ENCODE peak calls at places on chromosomes 13 and 19, in ten cellular contexts. One of them, this sample, is unnamed.

GRCh38 chr13:51733656-51734334 is 70.2 kb downstream of the DHRS12 start:
- DNase-seq in body of pancreas: no peak
- DNase-seq in non-pigmented ciliary epithelial cell: no peak
- DNase-seq in stimulated activated CD4-positive, alpha-beta T cell treated with anti-CD3 and anti-CD28 coated beads, Interleukin-1b, Interleukin-23, amount 100 ng/mL, for 4 hours: no peak
- DNase-seq in brain microvascular endothelial cell: no peak
- DNase-seq in midbrain: no peak
- DNase-seq in iris pigment epithelial cell: no peak
- DNase-seq in CD8-positive, alpha-beta memory T cell: no peak
- DNase-seq in foreskin keratinocyte: no peak
- DNase-seq in amniotic stem cell: no peak
- DNase-seq in this sample: no peak

GRCh38 chr13:65841156-65841555 is 1389.0 kb downstream of the PCDH9 start:
- DNase-seq in amniotic stem cell: no peak
- DNase-seq in body of pancreas: no peak
- DNase-seq in CD8-positive, alpha-beta memory T cell: no peak
- DNase-seq in iris pigment epithelial cell: peak
- DNase-seq in brain microvascular endothelial cell: no peak
- DNase-seq in non-pigmented ciliary epithelial cell: no peak
- DNase-seq in midbrain: no peak
- DNase-seq in stimulated activated CD4-positive, alpha-beta T cell treated with anti-CD3 and anti-CD28 coated beads, Interleukin-1b, Interleukin-23, amount 100 ng/mL, for 4 hours: no peak
- DNase-seq in foreskin keratinocyte: no peak
- DNase-seq in this sample: no peak

GRCh38 chr13:93145199-93145598 is 81.4 kb upstream of the GPC6 start:
- DNase-seq in brain microvascular endothelial cell: peak
- DNase-seq in non-pigmented ciliary epithelial cell: no peak
- DNase-seq in iris pigment epithelial cell: no peak
- DNase-seq in amniotic stem cell: no peak
- DNase-seq in foreskin keratinocyte: no peak
- DNase-seq in CD8-positive, alpha-beta memory T cell: no peak
- DNase-seq in midbrain: no peak
- DNase-seq in stimulated activated CD4-positive, alpha-beta T cell treated with anti-CD3 and anti-CD28 coated beads, Interleukin-1b, Interleukin-23, amount 100 ng/mL, for 4 hours: no peak
- DNase-seq in body of pancreas: no peak
- DNase-seq in this sample: no peak

GRCh38 chr19:32676186-32676894 is 692 bp downstream of the RGS9BP start:
- DNase-seq in brain microvascular endothelial cell: no peak
- DNase-seq in stimulated activated CD4-positive, alpha-beta T cell treated with anti-CD3 and anti-CD28 coated beads, Interleukin-1b, Interleukin-23, amount 100 ng/mL, for 4 hours: peak
- DNase-seq in CD8-positive, alpha-beta memory T cell: peak
- DNase-seq in midbrain: no peak
- DNase-seq in iris pigment epithelial cell: peak
- DNase-seq in foreskin keratinocyte: peak
- DNase-seq in body of pancreas: no peak
- DNase-seq in amniotic stem cell: no peak
- DNase-seq in non-pigmented ciliary epithelial cell: no peak
- DNase-seq in this sample: no peak

GRCh38 chr19:49442354-49442753 is 1.0 kb upstream of the SLC17A7 start:
- DNase-seq in amniotic stem cell: no peak
- DNase-seq in stimulated activated CD4-positive, alpha-beta T cell treated with anti-CD3 and anti-CD28 coated beads, Interleukin-1b, Interleukin-23, amount 100 ng/mL, for 4 hours: no peak
- DNase-seq in body of pancreas: peak
- DNase-seq in foreskin keratinocyte: no peak
- DNase-seq in CD8-positive, alpha-beta memory T cell: no peak
- DNase-seq in brain microvascular endothelial cell: no peak
- DNase-seq in midbrain: no peak
- DNase-seq in iris pigment epithelial cell: no peak
- DNase-seq in non-pigmented ciliary epithelial cell: no peak
- DNase-seq in this sample: no peak

GRCh38 chr13:60572003-60572792 is 175.2 kb downstream of the TDRD3 start:
- DNase-seq in non-pigmented ciliary epithelial cell: no peak
- DNase-seq in CD8-positive, alpha-beta memory T cell: no peak
- DNase-seq in stimulated activated CD4-positive, alpha-beta T cell treated with anti-CD3 and anti-CD28 coated beads, Interleukin-1b, Interleukin-23, amount 100 ng/mL, for 4 hours: no peak
- DNase-seq in midbrain: no peak
- DNase-seq in foreskin keratinocyte: peak
- DNase-seq in iris pigment epithelial cell: peak
- DNase-seq in body of pancreas: no peak
- DNase-seq in brain microvascular endothelial cell: peak
- DNase-seq in amniotic stem cell: no peak
- DNase-seq in this sample: no peak

GRCh38 chr19:53879145-53880037 is 2.6 kb upstream of the PRKCG start:
- DNase-seq in foreskin keratinocyte: peak
- DNase-seq in amniotic stem cell: peak
- DNase-seq in iris pigment epithelial cell: peak
- DNase-seq in midbrain: peak
- DNase-seq in brain microvascular endothelial cell: peak
- DNase-seq in non-pigmented ciliary epithelial cell: no peak
- DNase-seq in body of pancreas: peak
- DNase-seq in CD8-positive, alpha-beta memory T cell: peak
- DNase-seq in stimulated activated CD4-positive, alpha-beta T cell treated with anti-CD3 and anti-CD28 coated beads, Interleukin-1b, Interleukin-23, amount 100 ng/mL, for 4 hours: peak
- DNase-seq in this sample: no peak

GRCh38 chr13:111184685-111185401 is 69.7 kb downstream of the ARHGEF7 start:
- DNase-seq in midbrain: no peak
- DNase-seq in body of pancreas: no peak
- DNase-seq in non-pigmented ciliary epithelial cell: no peak
- DNase-seq in amniotic stem cell: no peak
- DNase-seq in foreskin keratinocyte: no peak
- DNase-seq in brain microvascular endothelial cell: peak
- DNase-seq in iris pigment epithelial cell: no peak
- DNase-seq in CD8-positive, alpha-beta memory T cell: peak
- DNase-seq in stimulated activated CD4-positive, alpha-beta T cell treated with anti-CD3 and anti-CD28 coated beads, Interleukin-1b, Interleukin-23, amount 100 ng/mL, for 4 hours: no peak
- DNase-seq in this sample: no peak

GRCh38 chr13:44906758-44907157 is 82.5 kb downstream of the NUFIP1 start:
- DNase-seq in amniotic stem cell: peak
- DNase-seq in stimulated activated CD4-positive, alpha-beta T cell treated with anti-CD3 and anti-CD28 coated beads, Interleukin-1b, Interleukin-23, amount 100 ng/mL, for 4 hours: no peak
- DNase-seq in CD8-positive, alpha-beta memory T cell: no peak
- DNase-seq in midbrain: peak
- DNase-seq in non-pigmented ciliary epithelial cell: no peak
- DNase-seq in foreskin keratinocyte: no peak
- DNase-seq in body of pancreas: peak
- DNase-seq in brain microvascular endothelial cell: no peak
- DNase-seq in iris pigment epithelial cell: peak
- DNase-seq in this sample: no peak

GRCh38 chr13:53242015-53242414 is 213.4 kb downstream of the OLFM4 start:
- DNase-seq in foreskin keratinocyte: no peak
- DNase-seq in iris pigment epithelial cell: no peak
- DNase-seq in amniotic stem cell: no peak
- DNase-seq in body of pancreas: no peak
- DNase-seq in stimulated activated CD4-positive, alpha-beta T cell treated with anti-CD3 and anti-CD28 coated beads, Interleukin-1b, Interleukin-23, amount 100 ng/mL, for 4 hours: no peak
- DNase-seq in brain microvascular endothelial cell: no peak
- DNase-seq in midbrain: no peak
- DNase-seq in non-pigmented ciliary epithelial cell: no peak
- DNase-seq in CD8-positive, alpha-beta memory T cell: no peak
- DNase-seq in this sample: no peak

GRCh38 chr13:78147905-78148304 is 229.3 kb upstream of the EDNRB start:
- DNase-seq in body of pancreas: no peak
- DNase-seq in midbrain: no peak
- DNase-seq in amniotic stem cell: peak
- DNase-seq in CD8-positive, alpha-beta memory T cell: no peak
- DNase-seq in non-pigmented ciliary epithelial cell: peak
- DNase-seq in iris pigment epithelial cell: peak
- DNase-seq in foreskin keratinocyte: peak
- DNase-seq in stimulated activated CD4-positive, alpha-beta T cell treated with anti-CD3 and anti-CD28 coated beads, Interleukin-1b, Interleukin-23, amount 100 ng/mL, for 4 hours: no peak
- DNase-seq in brain microvascular endothelial cell: peak
- DNase-seq in this sample: no peak

GRCh38 chr19:48506138-48506733 is 5.4 kb downstream of the LMTK3 start:
- DNase-seq in CD8-positive, alpha-beta memory T cell: peak
- DNase-seq in body of pancreas: no peak
- DNase-seq in brain microvascular endothelial cell: no peak
- DNase-seq in midbrain: no peak
- DNase-seq in stimulated activated CD4-positive, alpha-beta T cell treated with anti-CD3 and anti-CD28 coated beads, Interleukin-1b, Interleukin-23, amount 100 ng/mL, for 4 hours: no peak
- DNase-seq in amniotic stem cell: no peak
- DNase-seq in foreskin keratinocyte: no peak
- DNase-seq in non-pigmented ciliary epithelial cell: no peak
- DNase-seq in iris pigment epithelial cell: peak
- DNase-seq in this sample: no peak

GRCh38 chr13:113843063-113843654 is 20.7 kb downstream of the GAS6 start:
- DNase-seq in iris pigment epithelial cell: no peak
- DNase-seq in brain microvascular endothelial cell: no peak
- DNase-seq in foreskin keratinocyte: no peak
- DNase-seq in midbrain: no peak
- DNase-seq in body of pancreas: no peak
- DNase-seq in stimulated activated CD4-positive, alpha-beta T cell treated with anti-CD3 and anti-CD28 coated beads, Interleukin-1b, Interleukin-23, amount 100 ng/mL, for 4 hours: no peak
- DNase-seq in amniotic stem cell: no peak
- DNase-seq in non-pigmented ciliary epithelial cell: no peak
- DNase-seq in CD8-positive, alpha-beta memory T cell: no peak
- DNase-seq in this sample: no peak

GRCh38 chr19:42023121-42023942 is 29.3 kb upstream of the ATP1A3 start:
- DNase-seq in body of pancreas: no peak
- DNase-seq in midbrain: no peak
- DNase-seq in brain microvascular endothelial cell: peak
- DNase-seq in CD8-positive, alpha-beta memory T cell: no peak
- DNase-seq in foreskin keratinocyte: no peak
- DNase-seq in iris pigment epithelial cell: peak
- DNase-seq in stimulated activated CD4-positive, alpha-beta T cell treated with anti-CD3 and anti-CD28 coated beads, Interleukin-1b, Interleukin-23, amount 100 ng/mL, for 4 hours: no peak
- DNase-seq in non-pigmented ciliary epithelial cell: no peak
- DNase-seq in amniotic stem cell: no peak
- DNase-seq in this sample: no peak

GRCh38 chr19:485122-485521 is 11.2 kb upstream of the MADCAM1 start:
- DNase-seq in stimulated activated CD4-positive, alpha-beta T cell treated with anti-CD3 and anti-CD28 coated beads, Interleukin-1b, Interleukin-23, amount 100 ng/mL, for 4 hours: no peak
- DNase-seq in iris pigment epithelial cell: no peak
- DNase-seq in amniotic stem cell: no peak
- DNase-seq in body of pancreas: no peak
- DNase-seq in CD8-positive, alpha-beta memory T cell: no peak
- DNase-seq in midbrain: no peak
- DNase-seq in brain microvascular endothelial cell: no peak
- DNase-seq in foreskin keratinocyte: no peak
- DNase-seq in non-pigmented ciliary epithelial cell: no peak
- DNase-seq in this sample: no peak

GRCh38 chr19:31350693-31351211 is 1.5 kb upstream of the TSHZ3 start:
- DNase-seq in body of pancreas: peak
- DNase-seq in CD8-positive, alpha-beta memory T cell: no peak
- DNase-seq in amniotic stem cell: peak
- DNase-seq in midbrain: peak
- DNase-seq in non-pigmented ciliary epithelial cell: no peak
- DNase-seq in stimulated activated CD4-positive, alpha-beta T cell treated with anti-CD3 and anti-CD28 coated beads, Interleukin-1b, Interleukin-23, amount 100 ng/mL, for 4 hours: no peak
- DNase-seq in brain microvascular endothelial cell: peak
- DNase-seq in iris pigment epithelial cell: peak
- DNase-seq in foreskin keratinocyte: no peak
- DNase-seq in this sample: no peak

GRCh38 chr13:22092791-22093545 is 422.1 kb downstream of the FGF9 start:
- DNase-seq in body of pancreas: no peak
- DNase-seq in non-pigmented ciliary epithelial cell: no peak
- DNase-seq in amniotic stem cell: no peak
- DNase-seq in stimulated activated CD4-positive, alpha-beta T cell treated with anti-CD3 and anti-CD28 coated beads, Interleukin-1b, Interleukin-23, amount 100 ng/mL, for 4 hours: no peak
- DNase-seq in iris pigment epithelial cell: no peak
- DNase-seq in CD8-positive, alpha-beta memory T cell: no peak
- DNase-seq in midbrain: no peak
- DNase-seq in foreskin keratinocyte: no peak
- DNase-seq in brain microvascular endothelial cell: no peak
- DNase-seq in this sample: no peak

GRCh38 chr13:106007156-106007555 is 528.3 kb downstream of the EFNB2 start:
- DNase-seq in brain microvascular endothelial cell: no peak
- DNase-seq in amniotic stem cell: no peak
- DNase-seq in iris pigment epithelial cell: no peak
- DNase-seq in body of pancreas: no peak
- DNase-seq in stimulated activated CD4-positive, alpha-beta T cell treated with anti-CD3 and anti-CD28 coated beads, Interleukin-1b, Interleukin-23, amount 100 ng/mL, for 4 hours: no peak
- DNase-seq in non-pigmented ciliary epithelial cell: no peak
- DNase-seq in midbrain: no peak
- DNase-seq in foreskin keratinocyte: no peak
- DNase-seq in CD8-positive, alpha-beta memory T cell: no peak
- DNase-seq in this sample: no peak

GRCh38 chr19:1177322-1178114 is 3.5 kb upstream of the SBNO2 start:
- DNase-seq in non-pigmented ciliary epithelial cell: peak
- DNase-seq in midbrain: no peak
- DNase-seq in foreskin keratinocyte: peak
- DNase-seq in iris pigment epithelial cell: peak
- DNase-seq in brain microvascular endothelial cell: peak
- DNase-seq in amniotic stem cell: peak
- DNase-seq in stimulated activated CD4-positive, alpha-beta T cell treated with anti-CD3 and anti-CD28 coated beads, Interleukin-1b, Interleukin-23, amount 100 ng/mL, for 4 hours: no peak
- DNase-seq in CD8-positive, alpha-beta memory T cell: no peak
- DNase-seq in body of pancreas: no peak
- DNase-seq in this sample: no peak

GRCh38 chr19:1469200-1469935 is 9.6 kb downstream of the C19orf25 start:
- DNase-seq in non-pigmented ciliary epithelial cell: no peak
- DNase-seq in CD8-positive, alpha-beta memory T cell: no peak
- DNase-seq in amniotic stem cell: no peak
- DNase-seq in midbrain: no peak
- DNase-seq in stimulated activated CD4-positive, alpha-beta T cell treated with anti-CD3 and anti-CD28 coated beads, Interleukin-1b, Interleukin-23, amount 100 ng/mL, for 4 hours: no peak
- DNase-seq in brain microvascular endothelial cell: no peak
- DNase-seq in body of pancreas: no peak
- DNase-seq in iris pigment epithelial cell: no peak
- DNase-seq in foreskin keratinocyte: no peak
- DNase-seq in this sample: no peak

GRCh38 chr19:39208175-39208795 is 4.2 kb upstream of the SYCN start:
- DNase-seq in stimulated activated CD4-positive, alpha-beta T cell treated with anti-CD3 and anti-CD28 coated beads, Interleukin-1b, Interleukin-23, amount 100 ng/mL, for 4 hours: no peak
- DNase-seq in amniotic stem cell: no peak
- DNase-seq in iris pigment epithelial cell: no peak
- DNase-seq in midbrain: no peak
- DNase-seq in foreskin keratinocyte: no peak
- DNase-seq in brain microvascular endothelial cell: no peak
- DNase-seq in non-pigmented ciliary epithelial cell: no peak
- DNase-seq in body of pancreas: peak
- DNase-seq in CD8-positive, alpha-beta memory T cell: no peak
- DNase-seq in this sample: no peak

GRCh38 chr13:94674609-94675348 is 37.6 kb downstream of the SOX21 start:
- DNase-seq in amniotic stem cell: peak
- DNase-seq in foreskin keratinocyte: no peak
- DNase-seq in stimulated activated CD4-positive, alpha-beta T cell treated with anti-CD3 and anti-CD28 coated beads, Interleukin-1b, Interleukin-23, amount 100 ng/mL, for 4 hours: peak
- DNase-seq in iris pigment epithelial cell: peak
- DNase-seq in body of pancreas: peak
- DNase-seq in CD8-positive, alpha-beta memory T cell: no peak
- DNase-seq in midbrain: peak
- DNase-seq in non-pigmented ciliary epithelial cell: no peak
- DNase-seq in brain microvascular endothelial cell: peak
- DNase-seq in this sample: no peak

GRCh38 chr13:20294497-20294896 is 62.4 kb upstream of the GJB6 start:
- DNase-seq in brain microvascular endothelial cell: no peak
- DNase-seq in foreskin keratinocyte: no peak
- DNase-seq in non-pigmented ciliary epithelial cell: no peak
- DNase-seq in midbrain: no peak
- DNase-seq in body of pancreas: no peak
- DNase-seq in amniotic stem cell: no peak
- DNase-seq in CD8-positive, alpha-beta memory T cell: no peak
- DNase-seq in stimulated activated CD4-positive, alpha-beta T cell treated with anti-CD3 and anti-CD28 coated beads, Interleukin-1b, Interleukin-23, amount 100 ng/mL, for 4 hours: no peak
- DNase-seq in iris pigment epithelial cell: no peak
- DNase-seq in this sample: no peak

GRCh38 chr13:77056886-77057285 is 29.9 kb upstream of the FBXL3 start:
- DNase-seq in non-pigmented ciliary epithelial cell: no peak
- DNase-seq in CD8-positive, alpha-beta memory T cell: no peak
- DNase-seq in midbrain: no peak
- DNase-seq in brain microvascular endothelial cell: no peak
- DNase-seq in body of pancreas: no peak
- DNase-seq in stimulated activated CD4-positive, alpha-beta T cell treated with anti-CD3 and anti-CD28 coated beads, Interleukin-1b, Interleukin-23, amount 100 ng/mL, for 4 hours: no peak
- DNase-seq in iris pigment epithelial cell: no peak
- DNase-seq in amniotic stem cell: no peak
- DNase-seq in foreskin keratinocyte: no peak
- DNase-seq in this sample: no peak

GRCh38 chr19:14073232-14073924 is 792 bp downstream of the MISP3 start:
- DNase-seq in iris pigment epithelial cell: peak
- DNase-seq in foreskin keratinocyte: peak
- DNase-seq in CD8-positive, alpha-beta memory T cell: peak
- DNase-seq in brain microvascular endothelial cell: peak
- DNase-seq in amniotic stem cell: no peak
- DNase-seq in non-pigmented ciliary epithelial cell: no peak
- DNase-seq in body of pancreas: peak
- DNase-seq in midbrain: peak
- DNase-seq in stimulated activated CD4-positive, alpha-beta T cell treated with anti-CD3 and anti-CD28 coated beads, Interleukin-1b, Interleukin-23, amount 100 ng/mL, for 4 hours: peak
- DNase-seq in this sample: no peak

GRCh38 chr19:47523473-47523872 is 8.6 kb upstream of the NAPA start:
- DNase-seq in brain microvascular endothelial cell: no peak
- DNase-seq in foreskin keratinocyte: no peak
- DNase-seq in body of pancreas: no peak
- DNase-seq in iris pigment epithelial cell: no peak
- DNase-seq in non-pigmented ciliary epithelial cell: no peak
- DNase-seq in CD8-positive, alpha-beta memory T cell: no peak
- DNase-seq in midbrain: no peak
- DNase-seq in stimulated activated CD4-positive, alpha-beta T cell treated with anti-CD3 and anti-CD28 coated beads, Interleukin-1b, Interleukin-23, amount 100 ng/mL, for 4 hours: no peak
- DNase-seq in amniotic stem cell: no peak
- DNase-seq in this sample: no peak

This sample was measured in esophagus squamous epithelium.